ENCODE peak calls at places on chromosomes 5 and 9, in nine cellular contexts. G is neural crest cell, P is HFFc6, L is fibroblast of mammary gland, T is prostate gland, C is osteocyte, J is nephron progenitor cell, N is adrenal gland, U is AG10803. Q is an unnamed sample.

GRCh38 chr9:34343090-34343489 is 13.7 kb downstream of the NUDT2 start:
- DNase-seq in G (no peak), P (no peak), L (peak; percentile 56), T (no peak), C (no peak), J (no peak), N (peak; percentile 91), U (no peak), Q (no peak)

GRCh38 chr5:39080597-39081204 is 6.5 kb upstream of the RICTOR start:
- DNase-seq in G (peak; percentile 25), P (peak; percentile 57), L (peak; percentile 83), T (peak; percentile 15), C (no peak), J (peak; percentile 50), N (peak; percentile 63), U (peak; percentile 80), Q (peak; percentile 59)

GRCh38 chr9:90808890-90809685 is 7.5 kb downstream of the SYK start:
- DNase-seq in G (no peak), P (no peak), L (no peak), T (no peak), C (no peak), J (no peak), N (peak; percentile 37), U (no peak), Q (no peak)

GRCh38 chr9:130601100-130601499 is 21.7 kb downstream of the FUBP3 start:
- DNase-seq in G (no peak), P (no peak), L (no peak), T (no peak), C (no peak), J (no peak), N (no peak), U (no peak), Q (no peak)

GRCh38 chr9:79980440-79980839 is 408.7 kb downstream of the TLE4 start:
- DNase-seq in G (no peak), P (no peak), L (no peak), T (no peak), C (no peak), J (peak; percentile 37), N (no peak), U (no peak), Q (no peak)

GRCh38 chr9:3151672-3152576 is 308.0 kb upstream of the PUM3 start:
- DNase-seq in G (no peak), P (no peak), L (no peak), T (no peak), C (no peak), J (no peak), N (no peak), U (no peak), Q (no peak)

GRCh38 chr9:135989722-135990467 is 28.7 kb upstream of the UBAC1 start:
- DNase-seq in G (no peak), P (no peak), L (no peak), T (peak; percentile 49), C (no peak), J (no peak), N (no peak), U (no peak), Q (no peak)

GRCh38 chr5:163964650-163965049 is 459.2 kb downstream of the MAT2B start:
- DNase-seq in G (no peak), P (no peak), L (no peak), T (no peak), C (no peak), J (peak; percentile 14), N (no peak), U (no peak), Q (no peak)

GRCh38 chr5:173673295-173674170 is 57.1 kb upstream of the BOD1 start:
- DNase-seq in G (no peak), P (no peak), L (no peak), T (no peak), C (no peak), J (no peak), N (peak; percentile 79), U (no peak), Q (peak; percentile 30)

GRCh38 chr5:87732875-87733768 is 320.4 kb upstream of the CCNH start:
- DNase-seq in G (no peak), P (no peak), L (no peak), T (no peak), C (no peak), J (no peak), N (no peak), U (no peak), Q (no peak)

GRCh38 chr5:1882337-1883119 is at the start of gene IRX4:
- DNase-seq in G (no peak), P (no peak), L (peak; percentile 32), T (peak; percentile 30), C (no peak), J (peak; percentile 35), N (peak; percentile 3), U (no peak), Q (no peak)

GRCh38 chr5:60960591-60960990 is 15.6 kb downstream of the NDUFAF2 start:
- DNase-seq in G (no peak), P (peak; percentile 25), L (peak; percentile 37), T (no peak), C (no peak), J (no peak), N (no peak), U (peak; percentile 14), Q (no peak)

GRCh38 chr5:12647613-12648012 is 743.4 kb upstream of the CTNND2 start:
- DNase-seq in G (no peak), P (no peak), L (no peak), T (no peak), C (no peak), J (no peak), N (no peak), U (no peak), Q (no peak)

GRCh38 chr9:98147582-98147981 is 28.6 kb upstream of the TRIM14 start:
- DNase-seq in G (no peak), P (no peak), L (no peak), T (no peak), C (no peak), J (no peak), N (no peak), U (peak; percentile 31), Q (no peak)

GRCh38 chr5:67291671-67292070 is 95.1 kb upstream of the CD180 start:
- DNase-seq in G (no peak), P (no peak), L (no peak), T (no peak), C (no peak), J (no peak), N (no peak), U (no peak), Q (no peak)

GRCh38 chr5:91380491-91381133 is 2.5 kb downstream of the ARRDC3 start:
- DNase-seq in G (peak; percentile 92), P (peak; percentile 96), L (peak; percentile 91), T (peak; percentile 99), C (peak; percentile 99), J (peak; percentile 99), N (peak; percentile 97), U (peak; percentile 94), Q (peak; percentile 96)

GRCh38 chr9:116737137-116737546 is 50.0 kb downstream of the TRIM32 start:
- DNase-seq in G (peak; percentile 95), P (peak; percentile 54), L (peak; percentile 68), T (peak; percentile 70), C (peak; percentile 95), J (peak; percentile 95), N (peak; percentile 90), U (peak; percentile 74), Q (peak; percentile 99)

GRCh38 chr5:143836161-143836725 is 24.3 kb downstream of the HMHB1 start:
- DNase-seq in G (no peak), P (no peak), L (no peak), T (no peak), C (no peak), J (no peak), N (no peak), U (peak; percentile 94), Q (no peak)

GRCh38 chr9:130570200-130570599 is 9.2 kb upstream of the FUBP3 start:
- DNase-seq in G (no peak), P (peak; percentile 22), L (peak; percentile 46), T (no peak), C (no peak), J (no peak), N (peak; percentile 4), U (peak; percentile 16), Q (no peak)

GRCh38 chr5:111932207-111932606 is 175.2 kb upstream of the NREP start:
- DNase-seq in G (no peak), P (no peak), L (peak; percentile 57), T (no peak), C (no peak), J (no peak), N (no peak), U (no peak), Q (no peak)

GRCh38 chr9:35791321-35791921 is at the start of gene NPR2:
- DNase-seq in G (peak; percentile 23), P (no peak), L (no peak), T (no peak), C (no peak), J (peak; percentile 72), N (peak; percentile 47), U (peak; percentile 39), Q (peak; percentile 31)
- TF ChIP-seq CTCF in G (no peak), P (no peak), L (no peak), T (no peak), C (no peak), J (no peak), N (peak; percentile 5), U (no peak), Q (no peak)

DNA sequence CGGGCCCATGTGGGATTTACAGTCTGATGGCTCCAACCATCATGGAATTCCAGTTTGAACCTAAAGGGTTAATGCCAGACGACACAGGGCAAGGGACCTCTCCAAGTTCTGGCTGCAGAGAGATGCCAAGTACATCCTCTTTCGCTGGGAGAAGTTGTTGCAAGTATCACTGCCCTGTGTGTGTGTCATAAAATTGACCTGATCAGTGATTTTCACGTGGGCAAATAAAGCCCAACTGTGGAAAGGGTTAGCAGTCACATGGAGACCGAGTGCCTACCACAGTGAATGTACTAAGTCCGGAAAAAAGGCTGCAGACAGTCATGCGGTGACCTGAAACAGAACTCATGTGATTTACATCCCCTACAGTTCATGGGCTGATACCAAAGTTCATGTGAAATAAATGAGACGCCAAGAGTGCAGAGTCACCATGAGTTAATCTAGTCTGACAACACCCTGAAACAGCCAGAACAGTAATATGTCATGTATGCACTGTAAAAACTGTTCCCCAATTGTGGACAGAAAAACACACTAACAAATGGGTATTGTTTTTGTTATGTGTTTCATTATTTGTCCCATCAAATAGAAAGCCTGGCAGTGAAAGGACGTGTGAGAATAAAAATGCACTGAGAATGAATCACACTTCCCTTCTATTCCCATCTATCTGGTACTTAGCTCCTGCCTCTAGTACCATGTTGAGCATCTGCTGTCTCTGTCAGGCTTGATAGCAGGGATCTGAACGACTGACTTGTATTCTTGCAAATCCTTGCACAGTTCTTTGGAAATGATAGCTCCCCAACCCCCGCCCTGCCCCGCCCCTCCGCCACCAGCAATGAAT is 115.7 kb downstream of the SUSD1 start:
- DNase-seq in G (no peak), P (peak; percentile 85), L (peak; percentile 99), T (no peak), C (no peak), J (no peak), N (peak; percentile 60), U (peak; percentile 95), Q (no peak)
- TF ChIP-seq CTCF in G (no peak), P (no peak), L (no peak), T (no peak), C (no peak), J (no peak), N (no peak), U (no peak), Q (no peak)

GRCh38 chr5:41524174-41524573 is 13.8 kb upstream of the PLCXD3 start:
- DNase-seq in G (no peak), P (no peak), L (peak; percentile 32), T (no peak), C (no peak), J (peak; percentile 19), N (no peak), U (no peak), Q (no peak)
- TF ChIP-seq CTCF in G (peak; percentile 46), P (peak; percentile 64), L (peak; percentile 55), T (no peak), C (no peak), J (peak; percentile 56), N (peak; percentile 8), U (no peak), Q (peak; percentile 47)

GRCh38 chr5:100616981-100617380 is 81.8 kb downstream of the FAM174A start:
- DNase-seq in G (no peak), P (no peak), L (no peak), T (no peak), C (no peak), J (no peak), N (no peak), U (no peak), Q (no peak)
- TF ChIP-seq CTCF in G (no peak), P (no peak), L (no peak), T (no peak), C (no peak), J (no peak), N (no peak), U (no peak), Q (no peak)